ENCODE peak calls at places on chromosomes 16 and 17, in seven cellular contexts. K is spleen; G is naive thymus-derived CD4-positive, alpha-beta T cell; Z is heart left ventricle; V is NB4; X is AG10803; W is HFF-Myc. I is an unnamed sample.

GRCh38 chr17:38451840-38452529 is 23.7 kb downstream of the ARHGAP23 start:
- DNase-seq in K (no peak), G (no peak), Z (peak; percentile 73), V (peak; percentile 51), X (peak; percentile 94), W (peak; percentile 95), I (no peak)

GRCh38 chr17:56697190-56697589 is 103.7 kb downstream of the NOG start:
- DNase-seq in K (no peak), G (no peak), Z (no peak), V (no peak), X (peak; percentile 46), W (no peak), I (no peak)

GRCh38 chr16:6602401-6602800 is 730.2 kb upstream of the RBFOX1 start:
- DNase-seq in K (no peak), G (no peak), Z (no peak), V (no peak), X (no peak), W (no peak), I (no peak)

GRCh38 chr16:3532741-3533140 is 31.9 kb downstream of the CLUAP1 start:
- DNase-seq in K (no peak), G (no peak), Z (no peak), V (no peak), X (no peak), W (no peak), I (no peak)

GRCh38 chr16:24834459-24835335 is 11.1 kb upstream of the SLC5A11 start:
- DNase-seq in K (no peak), G (no peak), Z (no peak), V (peak; percentile 56), X (peak; percentile 29), W (no peak), I (no peak)

GRCh38 chr17:49851387-49852291 is 3.8 kb upstream of the TAC4 start:
- DNase-seq in K (peak; percentile 91), G (peak; percentile 57), Z (peak; percentile 81), V (peak; percentile 87), X (peak; percentile 70), W (no peak), I (peak; percentile 65)

GRCh38 chr17:36808181-36808661 is 129.1 kb upstream of the LHX1 start:
- DNase-seq in K (no peak), G (no peak), Z (no peak), V (no peak), X (peak; percentile 2), W (no peak), I (no peak)

GRCh38 chr17:63698381-63698885 is 1.5 kb downstream of the LIMD2 start:
- DNase-seq in K (peak; percentile 86), G (no peak), Z (no peak), V (peak; percentile 55), X (no peak), W (no peak), I (no peak)

GRCh38 chr16:52379551-52379950 is 167.4 kb downstream of the TOX3 start:
- DNase-seq in K (no peak), G (no peak), Z (no peak), V (no peak), X (no peak), W (no peak), I (no peak)

GRCh38 chr16:16148755-16149154 is 74.5 kb downstream of the ABCC6 start:
- DNase-seq in K (no peak), G (no peak), Z (no peak), V (no peak), X (no peak), W (no peak), I (no peak)

GRCh38 chr17:82497483-82498405 is 21.8 kb upstream of the FOXK2 start:
- DNase-seq in K (peak; percentile 85), G (peak; percentile 32), Z (peak; percentile 44), V (peak; percentile 76), X (peak; percentile 94), W (no peak), I (no peak)

GRCh38 chr16:72092832-72093447 is 480 bp downstream of the TXNL4B start:
- DNase-seq in K (peak; percentile 77), G (no peak), Z (no peak), V (peak; percentile 52), X (peak; percentile 69), W (peak; percentile 42), I (no peak)

GRCh38 chr16:48381201-48381600 is 4.0 kb downstream of the SIAH1 start:
- DNase-seq in K (no peak), G (no peak), Z (no peak), V (no peak), X (peak; percentile 59), W (no peak), I (no peak)

GRCh38 chr17:32833076-32833475 is 43.8 kb downstream of the MYO1D start:
- DNase-seq in K (no peak), G (no peak), Z (no peak), V (no peak), X (no peak), W (no peak), I (no peak)

GRCh38 chr17:57782642-57783337 is 37.7 kb upstream of the CCDC182 start:
- DNase-seq in K (no peak), G (no peak), Z (no peak), V (no peak), X (no peak), W (no peak), I (no peak)

DNA sequence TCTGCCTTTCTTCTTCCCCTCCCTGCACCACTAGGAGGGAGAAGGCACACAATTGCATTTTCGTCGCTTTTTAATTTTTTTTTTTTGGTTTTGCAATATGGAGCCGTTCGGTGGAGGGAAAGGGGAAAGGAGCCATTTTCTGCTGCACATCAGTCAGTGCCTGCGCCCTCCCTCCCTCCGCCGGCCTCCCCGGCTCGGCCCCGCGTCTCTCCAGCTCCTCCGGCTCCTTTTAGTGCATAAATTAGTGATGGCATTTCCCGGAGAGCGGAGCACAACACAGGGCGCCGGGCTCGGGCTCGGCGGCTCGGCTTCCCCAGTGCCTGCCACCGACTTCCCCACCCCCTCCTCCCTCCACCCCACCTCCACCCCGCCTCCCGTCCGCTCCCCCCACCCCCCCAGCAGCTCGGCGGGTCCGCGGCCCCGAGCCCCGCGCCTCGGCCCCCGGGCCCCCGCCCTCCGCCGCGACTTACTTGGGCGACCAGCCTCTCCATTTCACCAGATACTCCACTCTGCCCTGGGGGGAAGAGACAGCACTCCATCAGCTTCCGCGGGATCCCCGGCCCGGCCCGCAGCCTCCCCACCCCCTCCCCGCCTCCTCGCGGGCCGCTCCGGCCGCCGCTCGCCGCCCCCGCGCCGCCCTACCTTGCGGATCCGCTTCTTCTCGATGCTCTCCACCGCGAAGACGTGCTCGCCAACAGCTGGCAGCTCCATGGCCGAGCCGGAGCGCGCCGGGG is 532 bp downstream of the CBX4 start:
- DNase-seq in K (peak; percentile 91), G (peak; percentile 70), Z (no peak), V (peak; percentile 67), X (peak; percentile 52), W (no peak), I (peak; percentile 38)
- H3K4me3 ChIP-seq in K (peak overlapping the region; percentile 90), G (peak overlapping the region; percentile 78), Z (peak overlapping the region; percentile 99), V (peak overlapping the region; percentile 87), X (peak overlapping the region; percentile 84), W (peak overlapping the region; percentile 80), I (peak overlapping the region; percentile 86)

GRCh38 chr16:31200821-31201510 is 1.6 kb downstream of the PYCARD start:
- DNase-seq in K (peak; percentile 74), G (peak; percentile 62), Z (no peak), V (peak; percentile 88), X (no peak), W (peak; percentile 21), I (peak; percentile 45)
- H3K4me3 ChIP-seq in K (peak overlapping the region; percentile 92), G (peak overlapping the region; percentile 87), Z (peak overlapping the region; percentile 91), V (peak overlapping the region; percentile 83), X (peak overlapping the region; percentile 81), W (no peak overlapping the region), I (no peak overlapping the region)

DNA sequence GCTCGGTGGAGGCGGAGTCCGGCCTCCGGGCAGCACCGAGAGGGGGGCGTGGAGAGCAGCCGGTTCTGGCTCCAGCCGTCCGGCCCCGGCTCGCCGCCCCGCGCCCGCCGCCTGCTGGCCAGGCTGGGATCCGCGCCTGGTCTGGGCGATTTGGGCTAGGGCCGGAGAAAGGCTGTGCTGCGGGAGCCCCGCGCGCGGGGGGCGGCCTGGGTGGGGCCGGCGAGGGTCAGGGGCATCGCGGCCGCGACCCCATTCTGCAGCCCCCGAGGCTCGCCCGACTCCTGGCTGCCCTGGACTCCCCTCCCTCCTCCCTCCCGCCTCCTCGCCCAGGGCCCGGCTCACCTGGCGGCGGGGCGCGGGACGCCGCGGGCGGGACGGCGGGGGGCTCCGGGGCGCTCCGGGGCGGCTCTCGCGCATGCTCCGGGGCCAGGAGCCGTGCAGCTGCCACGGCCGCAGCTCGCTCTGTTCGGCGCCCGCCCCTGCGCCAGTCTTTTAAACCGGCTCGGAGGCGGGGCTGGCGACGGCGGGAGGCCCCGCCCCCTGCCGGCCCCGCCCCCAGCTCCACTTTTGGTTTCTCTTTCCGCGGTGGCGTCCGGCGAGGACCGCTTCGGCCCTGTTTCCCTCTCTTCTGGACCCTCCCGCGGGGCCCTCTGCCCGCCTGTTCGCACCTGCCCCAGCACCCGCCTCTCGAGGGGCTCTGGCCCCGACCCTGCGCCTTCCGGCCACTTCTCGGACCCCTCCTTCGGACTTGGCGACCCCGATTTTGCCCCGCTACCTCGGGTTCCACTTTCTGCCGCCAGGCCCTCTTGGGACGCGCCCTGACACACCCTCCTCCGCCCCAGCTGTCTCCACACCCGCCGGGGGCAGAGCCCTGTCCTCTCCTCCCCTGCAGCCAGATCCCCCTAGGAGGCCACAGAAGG is at the start of gene SOCS1:
- DNase-seq in K (peak; percentile 96), G (peak; percentile 76), Z (peak; percentile 88), V (peak; percentile 86), X (peak; percentile 80), W (peak; percentile 35), I (peak; percentile 66)
- H3K4me3 ChIP-seq in K (peak within 1 kb of the TSS; percentile 93), G (peak within 1 kb of the TSS; percentile 85), Z (peak within 1 kb of the TSS; percentile 82), V (peak within 1 kb of the TSS; percentile 64), X (peak within 1 kb of the TSS; percentile 77), W (peak within 1 kb of the TSS; percentile 64), I (peak within 1 kb of the TSS; percentile 81)

GRCh38 chr17:73286863-73287296 is 24.9 kb downstream of the CDC42EP4 start:
- DNase-seq in K (no peak), G (no peak), Z (no peak), V (no peak), X (no peak), W (no peak), I (no peak)

GRCh38 chr17:73290399-73291259 is 21.2 kb downstream of the CDC42EP4 start:
- DNase-seq in K (no peak), G (no peak), Z (no peak), V (peak; percentile 75), X (no peak), W (no peak), I (no peak)

GRCh38 chr17:73289549-73290254 is 22.1 kb downstream of the CDC42EP4 start:
- DNase-seq in K (no peak), G (no peak), Z (no peak), V (no peak), X (no peak), W (no peak), I (no peak)

GRCh38 chr17:73285916-73286862 is 24.5 kb upstream of the CPSF4L start:
- DNase-seq in K (no peak), G (no peak), Z (no peak), V (no peak), X (no peak), W (no peak), I (no peak)

DNA sequence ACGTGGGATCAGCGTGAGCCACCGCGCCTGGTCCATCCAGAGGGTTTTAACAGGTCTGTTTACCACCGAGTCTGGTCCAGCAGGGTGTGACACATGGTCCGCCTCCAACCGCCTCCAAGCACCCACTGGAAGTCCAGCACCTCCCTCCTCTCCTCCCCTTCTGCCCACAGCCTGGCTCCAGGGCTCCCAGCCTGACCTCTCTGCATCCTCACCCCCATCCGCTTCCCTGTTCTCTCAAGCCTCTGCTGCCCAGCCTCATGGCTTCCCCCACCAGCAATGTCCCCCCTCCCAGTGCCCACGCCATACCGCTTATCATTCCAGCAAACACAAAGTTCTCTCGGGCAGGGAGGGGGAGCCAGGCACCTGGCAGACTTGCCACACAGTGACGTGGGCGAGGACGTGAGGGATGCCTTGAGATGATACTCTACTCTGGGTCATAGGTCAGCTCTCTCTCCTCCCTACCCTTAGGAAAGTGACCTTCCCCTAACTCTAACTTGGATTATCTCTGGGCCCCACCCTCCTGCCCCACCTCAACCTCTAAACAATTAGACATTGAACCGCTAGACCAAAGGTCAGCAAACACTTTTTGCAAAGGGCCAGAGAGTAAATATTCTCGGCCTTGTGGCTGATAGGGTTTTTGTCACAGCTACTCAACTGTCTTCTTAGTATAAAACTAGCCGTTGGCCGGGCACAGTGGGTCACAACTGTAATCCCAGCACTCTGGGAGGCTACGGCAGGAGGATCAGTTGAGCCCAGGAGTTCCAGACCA is 23.1 kb downstream of the CDC42EP4 start:
- DNase-seq in K (no peak), G (no peak), Z (peak; percentile 64), V (no peak), X (no peak), W (no peak), I (no peak)
- H3K4me3 ChIP-seq in K (no peak overlapping the region), G (no peak overlapping the region), Z (no peak overlapping the region), V (no peak overlapping the region), X (no peak overlapping the region), W (no peak overlapping the region), I (no peak overlapping the region)

I was measured in Jurkat, Clone E6-1.